ENCODE peak calls at places on chromosomes 16 and 17, in eight cellular contexts. M is pancreas, G is IMR-90, V is GM12864, O is mucosa of descending colon, U is choroid plexus epithelial cell, T is cardiac fibroblast, E is lung. R is an unnamed sample.
A peak's percentile ranks its signal among the peaks of the same experiment; 100 is the strongest.

GRCh38 chr17:61201211-61201610 is 198.4 kb upstream of the TBX2 start:
- DNase-seq in M (no peak), G (peak; percentile 99), V (no peak), O (no peak), U (peak; percentile 43), T (peak; percentile 77), E (no peak), R (peak; percentile 98)

GRCh38 chr16:354971-355441 is 2.5 kb upstream of the AXIN1 start:
- DNase-seq in M (no peak), G (no peak), V (no peak), O (no peak), U (no peak), T (no peak), E (no peak), R (no peak)

GRCh38 chr16:16120044-16120381 is 103.3 kb downstream of the ABCC6 start:
- DNase-seq in M (peak; percentile 61), G (no peak), V (no peak), O (peak; percentile 43), U (no peak), T (no peak), E (no peak), R (no peak)

GRCh38 chr17:71461504-71462197 is 659.2 kb upstream of the SOX9 start:
- DNase-seq in M (no peak), G (no peak), V (no peak), O (no peak), U (no peak), T (no peak), E (no peak), R (no peak)

GRCh38 chr16:4450921-4451619 is 23.4 kb downstream of the NMRAL1 start:
- DNase-seq in M (no peak), G (no peak), V (no peak), O (no peak), U (no peak), T (no peak), E (no peak), R (no peak)

GRCh38 chr16:610513-611381 is 20.0 kb upstream of the WFIKKN1 start:
- DNase-seq in M (peak; percentile 63), G (no peak), V (no peak), O (peak; percentile 78), U (peak; percentile 41), T (peak; percentile 31), E (peak; percentile 72), R (no peak)

GRCh38 chr16:83717814-83718213 is 90.0 kb upstream of the HSBP1 start:
- DNase-seq in M (no peak), G (peak; percentile 49), V (no peak), O (no peak), U (peak; percentile 51), T (peak; percentile 58), E (no peak), R (peak; percentile 90)

GRCh38 chr16:55100100-55100499 is 169.4 kb downstream of the IRX5 start:
- DNase-seq in M (no peak), G (no peak), V (no peak), O (no peak), U (no peak), T (no peak), E (no peak), R (no peak)

GRCh38 chr17:66432558-66432957 is 130.1 kb downstream of the PRKCA start:
- DNase-seq in M (no peak), G (no peak), V (no peak), O (no peak), U (no peak), T (no peak), E (no peak), R (no peak)

GRCh38 chr17:66432996-66433556 is 130.7 kb downstream of the PRKCA start:
- DNase-seq in M (no peak), G (peak; percentile 59), V (no peak), O (no peak), U (peak; percentile 72), T (peak; percentile 28), E (no peak), R (no peak)

GRCh38 chr17:66429680-66430079 is 127.3 kb downstream of the PRKCA start:
- DNase-seq in M (no peak), G (no peak), V (no peak), O (no peak), U (no peak), T (no peak), E (no peak), R (no peak)

GRCh38 chr17:66431910-66432309 is 129.5 kb downstream of the PRKCA start:
- DNase-seq in M (no peak), G (peak; percentile 92), V (no peak), O (no peak), U (peak; percentile 84), T (peak; percentile 88), E (no peak), R (peak; percentile 89)

GRCh38 chr17:66431080-66431795 is 128.8 kb downstream of the PRKCA start:
- DNase-seq in M (no peak), G (peak; percentile 41), V (no peak), O (no peak), U (peak; percentile 38), T (peak; percentile 43), E (no peak), R (no peak)
- H3K4me3 ChIP-seq in M (no peak overlapping the region), G (peak overlapping the region; percentile 11), V (no peak overlapping the region), O (no peak overlapping the region), U (no peak overlapping the region), T (no peak overlapping the region), E (no peak overlapping the region), R (peak overlapping the region; percentile 42)

DNA sequence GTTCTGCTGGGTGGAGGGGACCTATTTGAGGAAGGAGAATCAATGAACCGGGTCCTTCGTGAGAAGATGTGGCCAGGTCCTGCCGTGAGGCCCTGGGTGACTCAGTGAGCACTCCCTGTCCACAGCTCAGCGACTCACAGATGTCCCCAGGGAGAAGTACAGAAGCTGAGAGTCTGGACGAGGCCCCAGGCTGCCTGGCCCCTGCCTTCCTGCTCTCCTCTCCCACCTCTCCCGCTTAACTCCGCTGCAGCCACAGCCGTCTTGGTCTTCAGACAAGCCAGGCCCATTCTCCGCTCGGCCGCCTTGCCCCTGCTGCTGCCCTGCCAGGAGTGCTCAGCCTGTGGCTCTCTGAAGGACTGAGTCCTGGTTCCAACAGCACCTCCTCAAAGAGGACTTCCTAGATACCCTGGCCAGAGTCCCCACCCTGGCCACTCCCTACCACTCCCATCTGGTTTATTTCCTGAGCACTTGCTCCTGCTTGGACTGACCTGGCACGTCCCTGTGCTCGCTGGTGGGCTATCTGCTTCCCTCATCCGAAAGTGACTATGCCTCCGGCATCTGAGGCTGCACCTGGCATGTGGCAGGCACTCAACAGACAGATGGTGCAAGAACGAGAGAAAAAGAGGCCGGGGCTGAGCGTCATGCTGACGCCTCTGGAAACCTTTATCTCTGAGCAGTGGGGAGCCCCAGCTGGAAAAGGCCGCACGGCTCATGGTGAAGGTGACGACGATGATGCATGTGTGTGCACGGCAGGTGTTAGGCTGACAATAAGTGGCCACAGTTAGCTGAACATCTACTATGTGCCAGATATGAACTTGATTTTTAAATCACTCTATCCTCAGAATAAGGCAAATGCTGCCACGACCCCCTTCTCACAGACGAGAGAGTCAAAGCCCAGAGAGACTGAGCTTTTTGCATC is 9.2 kb upstream of the TNFRSF13B start:
- DNase-seq in M (no peak), G (no peak), V (no peak), O (peak; percentile 61), U (no peak), T (peak; percentile 29), E (no peak), R (no peak)
- H3K4me3 ChIP-seq in M (no peak overlapping the region), G (no peak overlapping the region), V (peak overlapping the region; percentile 47), O (no peak overlapping the region), U (no peak overlapping the region), T (no peak overlapping the region), E (no peak overlapping the region), R (no peak overlapping the region)

GRCh38 chr17:44687752-44688151 is 1.8 kb downstream of the CCDC43 start:
- DNase-seq in M (no peak), G (no peak), V (no peak), O (no peak), U (no peak), T (no peak), E (no peak), R (no peak)

GRCh38 chr17:44689492-44690217 is at the start of gene CCDC43:
- DNase-seq in M (peak; percentile 85), G (peak; percentile 96), V (peak; percentile 73), O (peak; percentile 92), U (peak; percentile 97), T (peak; percentile 96), E (peak; percentile 90), R (peak; percentile 87)

GRCh38 chr17:44693609-44694008 is 4.0 kb upstream of the CCDC43 start:
- DNase-seq in M (no peak), G (no peak), V (no peak), O (no peak), U (no peak), T (no peak), E (no peak), R (no peak)

GRCh38 chr17:44688675-44689491 is 693 bp downstream of the CCDC43 start:
- DNase-seq in M (peak; percentile 8), G (peak; percentile 38), V (no peak), O (peak; percentile 16), U (peak; percentile 5), T (no peak), E (no peak), R (no peak)

DNA sequence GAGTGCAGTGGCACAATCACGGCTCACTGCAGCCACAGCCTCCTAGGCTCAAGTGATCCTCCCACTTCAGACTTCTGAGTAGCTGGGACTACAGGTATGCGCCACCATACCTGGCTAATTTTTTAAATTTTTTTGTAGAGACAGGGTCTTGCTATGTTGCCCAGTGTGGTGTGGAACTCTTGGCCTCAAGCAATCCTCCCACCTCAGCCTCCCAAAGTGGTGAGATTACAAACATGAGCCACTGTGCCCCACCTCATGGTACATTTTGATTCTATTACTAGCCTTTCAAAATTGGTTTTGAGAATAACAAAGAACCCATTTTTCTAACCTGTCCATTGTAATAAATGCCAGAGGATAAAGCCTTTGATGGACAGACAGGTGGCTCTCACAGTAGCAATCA is 1.4 kb downstream of the CCDC43 start:
- DNase-seq in M (no peak), G (no peak), V (no peak), O (no peak), U (no peak), T (no peak), E (no peak), R (no peak)
- H3K4me3 ChIP-seq in M (no peak overlapping the region), G (no peak overlapping the region), V (no peak overlapping the region), O (no peak overlapping the region), U (no peak overlapping the region), T (no peak overlapping the region), E (no peak overlapping the region), R (peak overlapping the region; percentile 87)

GRCh38 chr17:21368545-21369246 is 7.5 kb upstream of the KCNJ12 start:
- DNase-seq in M (no peak), G (no peak), V (no peak), O (no peak), U (no peak), T (peak; percentile 22), E (no peak), R (no peak)
- H3K4me3 ChIP-seq in M (no peak overlapping the region), G (no peak overlapping the region), V (no peak overlapping the region), O (no peak overlapping the region), U (no peak overlapping the region), T (no peak overlapping the region), E (no peak overlapping the region), R (no peak overlapping the region)

GRCh38 chr17:77685881-77686486 is 272.5 kb upstream of the TNRC6C start:
- DNase-seq in M (no peak), G (no peak), V (no peak), O (no peak), U (no peak), T (no peak), E (no peak), R (no peak)
- H3K4me3 ChIP-seq in M (no peak overlapping the region), G (no peak overlapping the region), V (no peak overlapping the region), O (no peak overlapping the region), U (no peak overlapping the region), T (no peak overlapping the region), E (no peak overlapping the region), R (no peak overlapping the region)

GRCh38 chr16:46808997-46809396 is 22.0 kb downstream of the C16orf87 start:
- DNase-seq in M (no peak), G (no peak), V (no peak), O (no peak), U (no peak), T (no peak), E (no peak), R (no peak)
- H3K4me3 ChIP-seq in M (no peak overlapping the region), G (no peak overlapping the region), V (no peak overlapping the region), O (no peak overlapping the region), U (no peak overlapping the region), T (no peak overlapping the region), E (no peak overlapping the region), R (no peak overlapping the region)

R was measured in astrocyte.